ENCODE peak calls at places on chromosomes 5 and 9, in seven cellular contexts. Y, S, W, C, L, V and B are unnamed samples.

GRCh38 chr5:138975098-138975847 is 100.1 kb upstream of the LRRTM2 start:
- DNase-seq in Y (peak), S (no peak), W (peak), C (no peak), L (peak), V (no peak), B (no peak)

GRCh38 chr5:10498350-10498749 is 56.7 kb downstream of the ROPN1L start:
- DNase-seq in Y (no peak), S (no peak), W (no peak), C (no peak), L (no peak), V (no peak), B (no peak)

GRCh38 chr9:120080781-120081180 is 499.2 kb downstream of the CDK5RAP2 start:
- DNase-seq in Y (no peak), S (no peak), W (no peak), C (no peak), L (no peak), V (no peak), B (no peak)

GRCh38 chr9:99197987-99198386 is 23.8 kb downstream of the ALG2 start:
- DNase-seq in Y (no peak), S (no peak), W (no peak), C (no peak), L (no peak), V (no peak), B (no peak)

GRCh38 chr5:122704247-122705036 is 70.4 kb upstream of the SNX2 start:
- DNase-seq in Y (no peak), S (no peak), W (no peak), C (no peak), L (peak), V (peak), B (peak)

GRCh38 chr5:181187500-181188213 is 17.3 kb downstream of the TRIM7 start:
- DNase-seq in Y (peak), S (peak), W (peak), C (peak), L (peak), V (peak), B (no peak)

GRCh38 chr9:137176302-137177182 is 4.7 kb upstream of the TMEM210 start:
- DNase-seq in Y (no peak), S (no peak), W (no peak), C (no peak), L (peak), V (no peak), B (peak)

GRCh38 chr5:66306105-66306843 is 162.2 kb downstream of the SREK1 start:
- DNase-seq in Y (peak), S (no peak), W (peak), C (peak), L (peak), V (peak), B (peak)

GRCh38 chr5:140131967-140132409 is 6.3 kb downstream of the IGIP start:
- DNase-seq in Y (no peak), S (no peak), W (no peak), C (no peak), L (peak), V (peak), B (no peak)

GRCh38 chr5:150338546-150338945 is 19.0 kb upstream of the TCOF1 start:
- DNase-seq in Y (no peak), S (no peak), W (no peak), C (no peak), L (no peak), V (no peak), B (no peak)

GRCh38 chr5:140202078-140202477 is 27.1 kb downstream of the CYSTM1 start:
- DNase-seq in Y (peak), S (no peak), W (no peak), C (no peak), L (peak), V (no peak), B (no peak)

GRCh38 chr5:28430565-28431178 is 1392.3 kb upstream of the CDH9 start:
- DNase-seq in Y (no peak), S (no peak), W (no peak), C (no peak), L (no peak), V (no peak), B (no peak)

GRCh38 chr5:61311836-61312808 is 19.9 kb upstream of the ZSWIM6 start:
- DNase-seq in Y (no peak), S (no peak), W (no peak), C (no peak), L (peak), V (no peak), B (no peak)

GRCh38 chr5:56686337-56687198 is 128.8 kb upstream of the MAP3K1 start:
- DNase-seq in Y (no peak), S (no peak), W (no peak), C (no peak), L (no peak), V (no peak), B (no peak)

GRCh38 chr9:127921592-127922120 is 4.8 kb upstream of the ST6GALNAC4 start:
- DNase-seq in Y (peak), S (peak), W (peak), C (no peak), L (no peak), V (no peak), B (peak)

GRCh38 chr5:178068293-178068692 is 45.0 kb upstream of the N4BP3 start:
- DNase-seq in Y (no peak), S (no peak), W (no peak), C (no peak), L (no peak), V (no peak), B (no peak)

GRCh38 chr5:84091400-84091799 is 293.3 kb downstream of the EDIL3 start:
- DNase-seq in Y (no peak), S (no peak), W (no peak), C (no peak), L (no peak), V (no peak), B (no peak)

GRCh38 chr5:80959768-80960442 is at the start of gene RASGRF2:
- DNase-seq in Y (no peak), S (no peak), W (peak), C (no peak), L (peak), V (no peak), B (peak)

GRCh38 chr5:125100342-125100741 is 353.9 kb upstream of the ZNF608 start:
- DNase-seq in Y (no peak), S (no peak), W (no peak), C (no peak), L (no peak), V (no peak), B (no peak)

GRCh38 chr5:97041239-97041638 is 101.2 kb downstream of the LIX1 start:
- DNase-seq in Y (no peak), S (no peak), W (no peak), C (no peak), L (no peak), V (no peak), B (peak)

GRCh38 chr5:178547753-178548415 is 42.3 kb downstream of the COL23A1 start:
- DNase-seq in Y (no peak), S (no peak), W (peak), C (no peak), L (no peak), V (no peak), B (no peak)

GRCh38 chr9:71819115-71819739 is 50.9 kb upstream of the CEMIP2 start:
- DNase-seq in Y (no peak), S (no peak), W (no peak), C (no peak), L (peak), V (peak), B (peak)

GRCh38 chr5:180050106-180050929 is 21.2 kb downstream of the RNF130 start:
- DNase-seq in Y (no peak), S (no peak), W (no peak), C (no peak), L (no peak), V (no peak), B (peak)

GRCh38 chr9:91560301-91560700 is 136.7 kb upstream of the NFIL3 start:
- DNase-seq in Y (no peak), S (no peak), W (no peak), C (no peak), L (peak), V (no peak), B (no peak)

GRCh38 chr5:137316346-137316736 is 182.8 kb downstream of the SPOCK1 start:
- DNase-seq in Y (peak), S (no peak), W (no peak), C (no peak), L (peak), V (no peak), B (no peak)

GRCh38 chr9:85212887-85213286 is 528.9 kb downstream of the AGTPBP1 start:
- DNase-seq in Y (no peak), S (no peak), W (no peak), C (no peak), L (no peak), V (peak), B (peak)

GRCh38 chr5:147400836-147401235 is 109.0 kb downstream of the DPYSL3 start:
- DNase-seq in Y (no peak), S (no peak), W (no peak), C (no peak), L (peak), V (no peak), B (no peak)

GRCh38 chr5:6482735-6483134 is 34.1 kb downstream of the UBE2QL1 start:
- DNase-seq in Y (no peak), S (no peak), W (no peak), C (no peak), L (no peak), V (no peak), B (no peak)

GRCh38 chr9:92716557-92716956 is 46.6 kb upstream of the IPPK start:
- DNase-seq in Y (peak), S (peak), W (no peak), C (peak), L (peak), V (peak), B (peak)

GRCh38 chr5:6454628-6455053 is 6.0 kb downstream of the UBE2QL1 start:
- DNase-seq in Y (peak), S (no peak), W (no peak), C (no peak), L (no peak), V (no peak), B (no peak)

GRCh38 chr9:74942801-74943200 is 9.9 kb downstream of the C9orf40 start:
- DNase-seq in Y (no peak), S (no peak), W (no peak), C (no peak), L (peak), V (no peak), B (peak)

GRCh38 chr5:35246928-35247644 is 16.8 kb upstream of the PRLR start:
- DNase-seq in Y (no peak), S (peak), W (no peak), C (peak), L (no peak), V (no peak), B (no peak)

GRCh38 chr5:87582149-87582548 is 169.4 kb upstream of the CCNH start:
- DNase-seq in Y (no peak), S (no peak), W (no peak), C (no peak), L (no peak), V (no peak), B (no peak)

GRCh38 chr9:83281306-83282255 is 218.6 kb upstream of the RASEF start:
- DNase-seq in Y (peak), S (no peak), W (no peak), C (peak), L (no peak), V (no peak), B (no peak)

GRCh38 chr9:17018001-17018491 is 116.8 kb upstream of the CNTLN start:
- DNase-seq in Y (peak), S (peak), W (peak), C (no peak), L (peak), V (no peak), B (no peak)

DNA sequence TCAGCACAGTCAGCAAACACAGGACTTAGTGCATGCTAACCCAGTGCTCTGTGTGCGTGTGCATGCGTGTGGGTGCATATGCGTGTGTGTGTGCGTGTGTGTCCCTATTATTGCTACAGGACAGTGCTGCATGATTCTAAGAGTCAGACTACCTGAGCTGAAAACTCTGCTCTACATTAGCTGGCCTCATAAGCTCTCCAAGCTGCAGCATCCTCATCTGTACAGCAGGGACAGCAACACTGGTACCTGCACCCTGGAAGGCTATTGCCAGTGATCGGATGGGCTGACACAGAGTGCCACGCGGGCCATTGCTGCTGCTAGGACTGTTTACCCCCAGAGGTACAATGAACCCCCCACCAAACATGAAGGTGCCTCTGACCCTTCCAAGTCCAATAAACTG is 1.2 kb downstream of the ADAMTS12 start:
- DNase-seq in Y (no peak), S (no peak), W (no peak), C (no peak), L (peak), V (no peak), B (no peak)
- TF ChIP-seq POLR2A in Y (no peak), S (no peak), W (no peak), C (no peak), L (no peak), V (no peak), B (no peak)

GRCh38 chr5:67998709-67999251 is 216.8 kb upstream of the PIK3R1 start:
- DNase-seq in Y (peak), S (no peak), W (peak), C (peak), L (peak), V (peak), B (no peak)
- TF ChIP-seq POLR2A in Y (no peak), S (no peak), W (no peak), C (no peak), L (no peak), V (no peak), B (no peak)

GRCh38 chr5:32363030-32363429 is 50.3 kb upstream of the MTMR12 start:
- DNase-seq in Y (no peak), S (no peak), W (no peak), C (no peak), L (no peak), V (no peak), B (no peak)

GRCh38 chr5:32357678-32358077 is 44.9 kb upstream of the MTMR12 start:
- DNase-seq in Y (no peak), S (no peak), W (no peak), C (no peak), L (no peak), V (no peak), B (peak)

GRCh38 chr5:32360906-32361305 is 48.2 kb upstream of the MTMR12 start:
- DNase-seq in Y (no peak), S (no peak), W (no peak), C (no peak), L (no peak), V (no peak), B (no peak)

GRCh38 chr5:32365623-32366022 is 52.9 kb upstream of the MTMR12 start:
- DNase-seq in Y (no peak), S (no peak), W (no peak), C (no peak), L (no peak), V (no peak), B (no peak)

DNA sequence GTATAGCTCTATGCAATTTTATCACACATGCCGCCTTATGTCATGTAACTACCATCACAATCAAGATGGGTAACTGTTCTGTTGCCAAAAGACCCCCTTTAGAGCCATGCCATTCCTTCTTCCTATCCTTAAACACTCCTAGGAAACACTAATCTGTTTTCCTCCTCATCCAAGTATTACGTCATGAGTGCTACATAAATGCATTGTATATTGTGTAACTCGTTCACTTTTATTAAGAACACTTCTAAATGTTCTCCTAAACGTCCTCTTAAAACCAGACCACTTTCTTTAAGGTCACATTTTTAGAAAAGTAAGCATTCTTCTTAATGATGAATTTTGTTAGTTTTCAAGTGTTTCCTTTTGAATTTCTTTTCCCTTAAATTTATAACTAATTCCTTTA is 49.8 kb upstream of the MTMR12 start:
- DNase-seq in Y (no peak), S (no peak), W (no peak), C (no peak), L (no peak), V (no peak), B (no peak)
- TF ChIP-seq POLR2A in Y (no peak), S (no peak), W (no peak), C (no peak), L (no peak), V (no peak), B (no peak)

DNA sequence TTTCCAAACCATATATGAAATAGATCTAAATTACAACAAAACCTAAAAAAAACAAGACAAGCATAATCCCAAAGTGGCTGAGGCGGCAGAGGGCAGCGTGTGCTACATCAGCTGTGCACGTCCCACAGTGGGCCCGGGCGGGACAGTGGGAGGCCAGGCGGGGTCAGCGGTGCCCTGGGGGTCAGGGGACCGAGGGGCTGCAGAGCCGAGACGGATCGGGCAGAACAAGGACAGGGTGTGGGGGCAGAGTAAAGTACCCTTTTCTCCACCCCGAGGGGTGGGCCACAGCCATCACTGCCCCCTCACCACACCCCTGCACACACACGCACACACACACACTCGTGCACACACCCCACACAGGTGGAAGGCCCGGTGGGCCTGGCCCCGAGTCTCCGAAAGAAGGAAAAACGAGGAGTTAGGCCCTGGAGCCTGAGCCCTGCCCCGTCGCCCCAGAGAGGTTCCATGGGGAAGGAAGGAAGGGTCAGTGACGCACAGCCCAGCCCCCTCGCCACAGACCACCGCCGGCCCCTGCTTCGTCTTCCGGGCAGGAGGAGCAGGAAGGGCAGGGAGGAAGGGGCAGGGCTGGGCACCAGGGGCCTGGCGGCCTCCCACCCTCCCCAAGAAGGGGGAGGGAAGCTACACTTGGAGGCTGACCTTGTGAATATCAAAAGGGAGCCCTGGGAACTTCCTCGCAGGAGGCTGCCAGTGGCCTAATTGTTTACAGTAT is 49.6 kb upstream of the UBAC1 start:
- DNase-seq in Y (no peak), S (no peak), W (peak), C (no peak), L (no peak), V (no peak), B (no peak)
- TF ChIP-seq POLR2A in Y (no peak), S (no peak), W (no peak), C (no peak), L (no peak), V (no peak), B (no peak)

GRCh38 chr9:95506438-95506691 is 10.4 kb downstream of the PTCH1 start:
- DNase-seq in Y (peak), S (no peak), W (no peak), C (no peak), L (peak), V (no peak), B (peak)

GRCh38 chr9:95504053-95504963 is 12.5 kb downstream of the PTCH1 start:
- DNase-seq in Y (peak), S (peak), W (no peak), C (no peak), L (peak), V (no peak), B (peak)

GRCh38 chr9:95505072-95505471 is 11.7 kb downstream of the PTCH1 start:
- DNase-seq in Y (no peak), S (no peak), W (no peak), C (no peak), L (no peak), V (no peak), B (no peak)

GRCh38 chr9:95506692-95507455 is 9.9 kb downstream of the PTCH1 start:
- DNase-seq in Y (peak), S (no peak), W (peak), C (no peak), L (peak), V (no peak), B (peak)

GRCh38 chr9:95505676-95506437 is 10.9 kb downstream of the PTCH1 start:
- DNase-seq in Y (peak), S (no peak), W (peak), C (no peak), L (peak), V (no peak), B (peak)
- TF ChIP-seq POLR2A in Y (peak), S (peak), W (no peak), C (no peak), L (no peak), V (no peak), B (no peak)

DNA sequence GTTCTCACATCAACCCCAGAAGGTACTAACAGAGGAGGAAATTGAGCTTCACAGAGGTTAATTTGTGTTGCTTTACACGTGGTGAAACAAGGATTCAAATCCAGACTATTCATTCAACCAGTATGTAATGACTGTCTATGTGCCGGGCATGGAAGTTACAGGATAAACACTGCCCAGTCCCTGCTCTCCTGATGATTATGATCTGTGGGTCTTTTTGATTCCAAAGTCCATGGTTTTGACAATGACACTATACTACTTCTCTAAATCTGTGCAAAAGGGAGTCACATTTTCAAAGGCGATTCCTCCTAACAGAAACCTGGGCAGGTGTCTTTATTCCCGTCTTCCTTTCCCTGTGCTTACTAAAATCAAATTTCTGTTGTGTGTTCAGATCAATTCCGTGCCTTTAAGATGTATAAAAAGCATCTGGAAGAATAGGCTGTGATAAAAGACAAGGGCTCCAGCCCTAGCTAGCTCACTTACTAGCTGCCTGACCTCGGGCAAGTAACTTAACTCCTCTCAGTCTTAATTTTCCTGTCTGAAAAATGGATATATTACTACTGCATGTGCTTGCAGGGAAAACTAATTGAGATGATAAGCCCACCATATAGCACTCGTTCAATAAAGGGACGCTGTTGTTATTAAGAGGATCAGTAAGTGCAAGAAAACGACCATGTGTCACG is 970 bp upstream of the CREBRF start:
- DNase-seq in Y (no peak), S (no peak), W (no peak), C (no peak), L (no peak), V (no peak), B (no peak)
- TF ChIP-seq POLR2A in Y (no peak), S (no peak), W (no peak), C (no peak), L (no peak), V (no peak), B (no peak)